ENCODE peak calls at places on chromosomes 16 and 17, in seven cellular contexts. One of them, this sample, is unnamed.

GRCh38 chr17:68317458-68317857 is 26.2 kb downstream of the ARSG start:
- DNase-seq in heart right ventricle: no peak
- DNase-seq in aorta: no peak
- DNase-seq in RWPE1: no peak
- DNase-seq in thoracic aorta: no peak
- DNase-seq in prostate gland: no peak
- DNase-seq in substantia nigra: no peak
- DNase-seq in this sample: no peak

GRCh38 chr16:23148513-23149266 is 562 bp downstream of the USP31 start:
- DNase-seq in thoracic aorta: no peak
- DNase-seq in aorta: peak
- DNase-seq in prostate gland: peak
- DNase-seq in substantia nigra: peak
- DNase-seq in RWPE1: peak
- DNase-seq in heart right ventricle: peak
- DNase-seq in this sample: no peak

GRCh38 chr17:63699638-63700527 is at the start of gene LIMD2:
- DNase-seq in RWPE1: peak
- DNase-seq in substantia nigra: no peak
- DNase-seq in thoracic aorta: no peak
- DNase-seq in heart right ventricle: peak
- DNase-seq in prostate gland: peak
- DNase-seq in aorta: peak
- DNase-seq in this sample: no peak

GRCh38 chr17:19341211-19341631 is 21.3 kb downstream of the B9D1 start:
- DNase-seq in RWPE1: no peak
- DNase-seq in aorta: peak
- DNase-seq in prostate gland: no peak
- DNase-seq in thoracic aorta: no peak
- DNase-seq in heart right ventricle: no peak
- DNase-seq in substantia nigra: no peak
- DNase-seq in this sample: no peak

GRCh38 chr17:41762841-41763240 is 23.7 kb downstream of the JUP start:
- DNase-seq in aorta: no peak
- DNase-seq in thoracic aorta: no peak
- DNase-seq in heart right ventricle: no peak
- DNase-seq in substantia nigra: no peak
- DNase-seq in RWPE1: no peak
- DNase-seq in prostate gland: no peak
- DNase-seq in this sample: no peak

GRCh38 chr17:20202141-20202574 is 193.0 kb downstream of the SPECC1 start:
- DNase-seq in heart right ventricle: no peak
- DNase-seq in RWPE1: no peak
- DNase-seq in substantia nigra: no peak
- DNase-seq in prostate gland: no peak
- DNase-seq in thoracic aorta: no peak
- DNase-seq in aorta: no peak
- DNase-seq in this sample: no peak

GRCh38 chr17:1124896-1125774 is 54.6 kb downstream of the ABR start:
- DNase-seq in aorta: no peak
- DNase-seq in substantia nigra: no peak
- DNase-seq in thoracic aorta: no peak
- DNase-seq in RWPE1: no peak
- DNase-seq in heart right ventricle: no peak
- DNase-seq in prostate gland: no peak
- DNase-seq in this sample: no peak

GRCh38 chr17:70947636-70948565 is 778.6 kb downstream of the KCNJ2 start:
- DNase-seq in heart right ventricle: no peak
- DNase-seq in aorta: no peak
- DNase-seq in prostate gland: no peak
- DNase-seq in substantia nigra: no peak
- DNase-seq in RWPE1: no peak
- DNase-seq in thoracic aorta: no peak
- DNase-seq in this sample: no peak

GRCh38 chr17:50452627-50453300 is 15.9 kb downstream of the CHAD start:
- DNase-seq in RWPE1: peak
- DNase-seq in thoracic aorta: no peak
- DNase-seq in substantia nigra: no peak
- DNase-seq in heart right ventricle: no peak
- DNase-seq in prostate gland: no peak
- DNase-seq in aorta: no peak
- DNase-seq in this sample: no peak

GRCh38 chr16:85570213-85570734 is 42.8 kb upstream of the GSE1 start:
- DNase-seq in heart right ventricle: no peak
- DNase-seq in aorta: no peak
- DNase-seq in substantia nigra: no peak
- DNase-seq in RWPE1: no peak
- DNase-seq in thoracic aorta: no peak
- DNase-seq in prostate gland: no peak
- DNase-seq in this sample: no peak

GRCh38 chr17:48472485-48473281 is 42.7 kb upstream of the SKAP1 start:
- DNase-seq in prostate gland: no peak
- DNase-seq in RWPE1: no peak
- DNase-seq in aorta: no peak
- DNase-seq in substantia nigra: no peak
- DNase-seq in heart right ventricle: no peak
- DNase-seq in thoracic aorta: no peak
- DNase-seq in this sample: no peak

GRCh38 chr17:2940352-2940751 is 123.1 kb downstream of the OR1D5 start:
- DNase-seq in prostate gland: peak
- DNase-seq in aorta: no peak
- DNase-seq in RWPE1: no peak
- DNase-seq in thoracic aorta: no peak
- DNase-seq in heart right ventricle: peak
- DNase-seq in substantia nigra: peak
- DNase-seq in this sample: no peak

DNA sequence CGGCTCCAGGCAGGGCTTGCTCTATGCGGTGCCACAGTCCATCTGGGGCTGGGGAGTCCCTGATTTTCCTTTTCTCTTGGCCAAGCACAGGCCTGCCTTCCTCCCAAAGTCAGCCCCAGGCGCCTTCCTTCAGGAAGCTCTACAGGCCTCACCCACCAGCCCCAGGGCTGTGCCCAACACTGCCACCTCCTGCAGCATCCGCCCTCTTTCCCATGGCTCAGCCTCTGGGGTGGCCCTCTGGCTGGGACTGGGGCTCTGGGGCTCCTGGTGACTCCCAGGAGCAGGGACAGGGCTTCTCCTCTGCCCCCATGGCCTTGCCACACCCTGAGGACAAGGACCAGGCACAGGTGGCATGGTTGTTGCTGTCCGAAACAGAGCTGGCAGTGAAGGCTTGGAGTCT is 817 bp downstream of the ITGB4 start:
- DNase-seq in aorta: no peak
- DNase-seq in heart right ventricle: no peak
- DNase-seq in RWPE1: no peak
- DNase-seq in thoracic aorta: no peak
- DNase-seq in substantia nigra: no peak
- DNase-seq in prostate gland: no peak
- DNase-seq in this sample: no peak
- H3K27ac ChIP-seq in aorta: no peak
- H3K27ac ChIP-seq in heart right ventricle: no peak
- H3K27ac ChIP-seq in RWPE1: peak
- H3K27ac ChIP-seq in thoracic aorta: no peak
- H3K27ac ChIP-seq in substantia nigra: peak
- H3K27ac ChIP-seq in prostate gland: peak
- H3K27ac ChIP-seq in this sample: peak

DNA sequence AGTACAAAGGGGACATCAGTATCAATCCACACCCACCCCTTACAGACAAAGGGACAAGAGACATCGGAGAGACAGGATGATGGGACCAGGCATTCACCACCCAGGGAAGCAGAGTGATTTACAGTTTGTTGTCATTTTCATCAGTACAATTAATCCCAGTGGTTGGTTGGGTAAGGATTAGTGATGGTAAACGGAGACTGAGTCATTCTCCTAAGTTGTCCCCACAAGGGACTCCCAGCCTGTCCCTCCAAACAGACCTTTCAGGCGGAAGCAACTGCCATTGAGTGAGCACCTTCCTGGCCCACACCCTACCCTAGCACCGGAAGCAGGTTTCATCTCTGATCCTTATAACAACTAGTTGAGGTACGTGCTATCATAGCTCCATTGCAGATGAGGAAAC is 11.2 kb downstream of the PPL start:
- DNase-seq in aorta: no peak
- DNase-seq in heart right ventricle: no peak
- DNase-seq in thoracic aorta: no peak
- DNase-seq in substantia nigra: no peak
- DNase-seq in prostate gland: no peak
- DNase-seq in RWPE1: no peak
- DNase-seq in this sample: no peak
- H3K27ac ChIP-seq in aorta: no peak
- H3K27ac ChIP-seq in heart right ventricle: no peak
- H3K27ac ChIP-seq in thoracic aorta: no peak
- H3K27ac ChIP-seq in substantia nigra: no peak
- H3K27ac ChIP-seq in prostate gland: peak
- H3K27ac ChIP-seq in RWPE1: peak
- H3K27ac ChIP-seq in this sample: peak

DNA sequence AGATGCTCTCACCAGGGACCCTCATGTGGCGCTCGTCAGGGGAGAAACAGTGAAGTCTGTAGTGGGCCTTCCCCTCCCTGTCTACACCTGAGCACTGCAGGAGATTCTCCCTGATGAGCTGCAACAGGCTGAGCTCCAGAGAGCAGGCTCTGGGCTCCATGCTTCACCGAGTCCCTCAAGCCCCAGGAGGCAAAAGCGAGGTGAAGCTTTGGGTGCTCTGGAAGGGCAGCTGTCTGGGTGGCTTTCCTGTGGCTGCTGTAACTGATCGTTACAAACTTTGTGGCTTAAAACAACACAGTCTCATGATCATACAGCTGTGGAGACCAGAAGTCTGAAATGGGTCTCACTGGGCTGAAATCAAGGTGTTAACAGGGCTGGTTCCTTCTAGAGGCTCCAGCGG is 12.1 kb upstream of the CD300LD start:
- DNase-seq in RWPE1: no peak
- DNase-seq in prostate gland: no peak
- DNase-seq in heart right ventricle: no peak
- DNase-seq in thoracic aorta: no peak
- DNase-seq in aorta: no peak
- DNase-seq in substantia nigra: no peak
- DNase-seq in this sample: no peak
- H3K27ac ChIP-seq in RWPE1: peak
- H3K27ac ChIP-seq in prostate gland: no peak
- H3K27ac ChIP-seq in heart right ventricle: no peak
- H3K27ac ChIP-seq in thoracic aorta: no peak
- H3K27ac ChIP-seq in aorta: no peak
- H3K27ac ChIP-seq in substantia nigra: no peak
- H3K27ac ChIP-seq in this sample: no peak

DNA sequence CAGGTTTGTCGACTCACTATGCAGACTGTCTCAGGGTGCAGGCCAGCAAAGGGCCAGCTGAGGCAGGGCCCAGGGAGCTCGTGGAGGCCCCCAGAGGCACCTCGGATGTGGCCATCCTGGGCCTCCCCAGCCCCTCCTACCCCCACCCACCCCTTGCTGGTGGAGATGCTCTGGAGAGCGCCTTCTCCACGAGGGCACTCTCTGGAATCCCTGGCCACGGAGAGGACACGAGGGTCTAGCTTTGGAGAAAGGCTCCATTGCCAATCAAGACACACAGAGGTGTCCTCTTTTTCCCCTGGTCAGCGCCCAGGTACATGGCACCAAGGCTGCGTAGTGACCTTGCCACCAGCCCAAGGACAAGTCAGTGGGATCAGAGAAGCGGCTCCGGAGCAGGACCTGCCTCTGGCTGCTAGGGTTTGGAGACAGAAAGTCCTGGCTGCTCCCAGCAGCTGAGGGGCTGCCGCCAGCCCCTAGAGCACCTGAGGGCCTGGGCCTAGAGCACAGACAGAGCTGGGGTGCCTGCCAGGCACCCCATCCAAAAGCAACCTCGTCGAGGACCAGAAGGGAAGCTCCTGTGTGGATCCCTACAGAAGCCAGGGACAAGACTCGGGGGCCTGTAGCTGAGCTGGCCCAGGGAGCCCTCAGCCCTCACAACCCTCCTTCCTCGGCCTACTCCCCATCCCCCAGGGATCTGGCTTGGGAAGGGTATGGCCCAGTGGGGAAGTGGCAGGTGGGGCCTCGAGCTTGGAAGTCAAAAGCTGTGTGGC is 18.7 kb downstream of the ARL2BP start:
- DNase-seq in thoracic aorta: no peak
- DNase-seq in RWPE1: no peak
- DNase-seq in prostate gland: no peak
- DNase-seq in aorta: peak
- DNase-seq in substantia nigra: no peak
- DNase-seq in heart right ventricle: no peak
- DNase-seq in this sample: no peak
- H3K27ac ChIP-seq in thoracic aorta: no peak
- H3K27ac ChIP-seq in RWPE1: peak
- H3K27ac ChIP-seq in prostate gland: peak
- H3K27ac ChIP-seq in aorta: no peak
- H3K27ac ChIP-seq in substantia nigra: peak
- H3K27ac ChIP-seq in heart right ventricle: no peak
- H3K27ac ChIP-seq in this sample: peak

DNA sequence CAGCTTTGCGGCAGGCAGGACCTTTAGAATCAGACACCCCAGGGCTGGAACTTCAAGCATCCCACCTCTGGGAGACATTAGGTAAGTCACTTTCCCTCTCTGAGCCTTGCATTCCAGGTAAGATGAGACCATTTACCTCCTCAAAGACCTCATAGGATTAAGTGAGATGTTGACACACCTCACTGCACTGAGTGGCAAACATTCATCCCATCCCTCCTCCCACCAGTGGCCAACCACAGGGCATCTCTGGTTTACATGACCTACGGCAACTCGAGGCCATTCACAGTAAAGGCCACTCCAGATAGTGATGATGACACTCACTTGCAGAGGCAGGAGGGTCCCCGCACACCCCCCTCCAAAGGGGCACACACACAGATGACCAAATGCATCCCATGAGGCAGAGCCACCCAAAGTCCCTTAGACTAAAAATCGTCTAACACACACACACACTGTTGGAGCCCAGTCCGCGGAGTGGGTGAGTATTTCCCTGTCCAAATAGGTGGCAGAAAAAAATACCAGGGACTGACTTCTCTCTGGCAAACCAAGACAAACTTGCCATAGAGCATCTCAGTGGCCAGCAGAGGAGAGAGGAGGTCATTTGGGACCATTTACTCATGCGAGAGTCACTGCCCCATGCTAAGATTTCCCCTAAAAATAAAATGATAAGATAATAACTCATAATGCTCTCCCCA is 454.9 kb downstream of the SOX9 start:
- DNase-seq in heart right ventricle: no peak
- DNase-seq in aorta: no peak
- DNase-seq in thoracic aorta: no peak
- DNase-seq in prostate gland: no peak
- DNase-seq in RWPE1: no peak
- DNase-seq in substantia nigra: no peak
- DNase-seq in this sample: no peak
- H3K27ac ChIP-seq in heart right ventricle: no peak
- H3K27ac ChIP-seq in aorta: no peak
- H3K27ac ChIP-seq in thoracic aorta: no peak
- H3K27ac ChIP-seq in prostate gland: no peak
- H3K27ac ChIP-seq in RWPE1: peak
- H3K27ac ChIP-seq in substantia nigra: peak
- H3K27ac ChIP-seq in this sample: no peak